ENCODE peak calls at places on chromosomes 12 and 14, in four cellular contexts. P is NCI-H1092 treated with DMSO at 0.1 percent for 48 hours, U is transverse colon, K is PC-3. I is an unnamed sample.

GRCh38 chr12:69039881-69040280 is 106.9 kb upstream of the CPM start:
- DNase-seq in P (no peak), U (no peak), K (no peak), I (no peak)

GRCh38 chr12:104044158-104044557 is 5.8 kb downstream of the GLT8D2 start:
- DNase-seq in P (no peak), K (no peak), U (no peak), I (no peak)

GRCh38 chr14:92651793-92652382 is 96.5 kb downstream of the LGMN start:
- DNase-seq in U (peak), P (no peak), K (no peak), I (no peak)

GRCh38 chr12:131074221-131075083 is 120.7 kb downstream of the ADGRD1 start:
- DNase-seq in K (no peak), U (no peak), P (no peak), I (no peak)

GRCh38 chr14:91606851-91607250 is 96.7 kb upstream of the PPP4R3A start:
- DNase-seq in U (no peak), K (no peak), P (no peak), I (no peak)

GRCh38 chr14:20609215-20610001 is 18.2 kb upstream of the RNASE12 start:
- DNase-seq in K (peak), P (peak), U (peak), I (peak)

GRCh38 chr14:21924479-21924878 is 250.9 kb upstream of the OR4E1 start:
- DNase-seq in U (peak), P (no peak), K (no peak), I (no peak)

GRCh38 chr12:27635349-27635972 is 60.8 kb upstream of the REP15 start:
- DNase-seq in P (peak), U (no peak), K (peak), I (peak)

GRCh38 chr14:55427439-55427838 is 13.0 kb downstream of the TBPL2 start:
- DNase-seq in U (no peak), K (peak), P (no peak), I (peak)

GRCh38 chr12:124457287-124458219 is 109.9 kb downstream of the NCOR2 start:
- DNase-seq in K (no peak), P (no peak), U (peak), I (peak)

GRCh38 chr12:109715310-109716091 is 1.9 kb downstream of the FAM222A start:
- DNase-seq in P (peak), K (no peak), U (peak), I (no peak)

GRCh38 chr12:5533368-5533767 is 101.5 kb downstream of the NTF3 start:
- DNase-seq in K (no peak), P (no peak), U (no peak), I (no peak)